ENCODE peak calls at places on chromosome 9, in six cellular contexts. C, T, I, R, G and B are unnamed samples.

GRCh38 chr9:22005083-22005699 is 3.9 kb downstream of the CDKN2B start:
- DNase-seq in I (peak; percentile 79), T (peak; percentile 37), R (no peak), G (no peak), C (no peak), B (peak; percentile 64)

GRCh38 chr9:95224371-95225015 is 93.0 kb downstream of the FANCC start:
- DNase-seq in C (no peak), T (peak; percentile 15), G (no peak), I (peak; percentile 13), R (no peak), B (no peak)

GRCh38 chr9:131968632-131969031 is 111.0 kb downstream of the MED27 start:
- DNase-seq in R (no peak), T (no peak), I (no peak), G (no peak), C (no peak), B (no peak)

GRCh38 chr9:23375511-23375910 is 450.5 kb downstream of the ELAVL2 start:
- DNase-seq in I (no peak), G (no peak), R (no peak), C (no peak), T (no peak), B (no peak)

GRCh38 chr9:90032296-90033029 is 427.7 kb downstream of the GADD45G start:
- DNase-seq in I (no peak), R (no peak), G (no peak), C (no peak), T (no peak), B (no peak)

GRCh38 chr9:91163773-91164471 is 197.8 kb downstream of the AUH start:
- DNase-seq in R (no peak), T (no peak), C (no peak), I (no peak), G (no peak), B (no peak)

GRCh38 chr9:114501786-114502682 is 3.2 kb downstream of the WHRN start:
- DNase-seq in T (peak; percentile 81), C (peak; percentile 48), R (no peak), I (peak; percentile 93), G (no peak), B (no peak)

GRCh38 chr9:81656004-81656403 is 33.3 kb downstream of the TLE1 start:
- DNase-seq in G (no peak), I (no peak), C (no peak), T (no peak), R (no peak), B (no peak)

GRCh38 chr9:69260161-69260560 is 64.9 kb upstream of the ENTREP1 start:
- DNase-seq in G (no peak), C (no peak), T (no peak), I (no peak), R (no peak), B (no peak)

GRCh38 chr9:99516657-99517049 is 294.6 kb downstream of the SEC61B start:
- DNase-seq in G (no peak), T (no peak), I (peak; percentile 4), C (no peak), R (no peak), B (no peak)

GRCh38 chr9:91777437-91777836 is 172.6 kb downstream of the ROR2 start:
- DNase-seq in C (no peak), I (peak; percentile 60), T (peak; percentile 80), R (no peak), G (no peak), B (no peak)

GRCh38 chr9:36317766-36318165 is 59.5 kb upstream of the GNE start:
- DNase-seq in T (no peak), G (no peak), C (no peak), I (no peak), R (no peak), B (no peak)

GRCh38 chr9:26261503-26262330 is 583.5 kb upstream of the TUSC1 start:
- DNase-seq in G (peak; percentile 52), I (peak; percentile 89), C (no peak), T (peak; percentile 87), R (no peak), B (peak; percentile 27)

GRCh38 chr9:76798527-76798926 is 34.3 kb downstream of the PCA3 start:
- DNase-seq in C (no peak), I (no peak), G (no peak), R (no peak), T (no peak), B (no peak)

GRCh38 chr9:22244141-22245011 is 202.2 kb upstream of the DMRTA1 start:
- DNase-seq in I (peak; percentile 80), C (no peak), T (peak; percentile 63), R (no peak), G (peak; percentile 31), B (peak; percentile 55)

GRCh38 chr9:134671341-134672113 is 29.9 kb downstream of the COL5A1 start:
- DNase-seq in I (no peak), T (no peak), C (no peak), G (no peak), R (no peak), B (no peak)

GRCh38 chr9:71663216-71663615 is 105.1 kb downstream of the CEMIP2 start:
- DNase-seq in I (peak; percentile 18), G (no peak), T (no peak), R (peak; percentile 27), C (no peak), B (no peak)

GRCh38 chr9:104232781-104233341 is 138.8 kb downstream of the SMC2 start:
- DNase-seq in R (no peak), T (no peak), G (peak; percentile 1), I (no peak), C (no peak), B (no peak)

GRCh38 chr9:122307925-122308324 is 43.2 kb downstream of the MRRF start:
- DNase-seq in T (peak; percentile 26), C (no peak), R (no peak), G (no peak), I (peak; percentile 24), B (no peak)

GRCh38 chr9:3040761-3041160 is 196.9 kb upstream of the PUM3 start:
- DNase-seq in G (no peak), C (no peak), I (no peak), R (no peak), T (no peak), B (no peak)

GRCh38 chr9:91896513-91897121 is 53.4 kb downstream of the ROR2 start:
- DNase-seq in I (peak; percentile 42), C (no peak), T (peak; percentile 46), R (no peak), G (no peak), B (no peak)

GRCh38 chr9:4905135-4905490 is 80.0 kb upstream of the JAK2 start:
- DNase-seq in G (no peak), T (no peak), R (no peak), C (no peak), I (no peak), B (no peak)

GRCh38 chr9:99253134-99253533 is 31.1 kb downstream of the SEC61B start:
- DNase-seq in R (no peak), T (no peak), I (no peak), G (no peak), C (no peak), B (no peak)

GRCh38 chr9:96638606-96639364 is 16.3 kb downstream of the PRXL2C start:
- DNase-seq in I (no peak), G (no peak), C (no peak), T (no peak), R (no peak), B (peak; percentile 53)

GRCh38 chr9:122128432-122129343 is 30.9 kb downstream of the NDUFA8 start:
- DNase-seq in R (no peak), C (no peak), G (no peak), T (no peak), I (no peak), B (no peak)

GRCh38 chr9:107794259-107794658 is 304.7 kb upstream of the KLF4 start:
- DNase-seq in C (no peak), G (no peak), T (no peak), R (no peak), I (no peak), B (no peak)

GRCh38 chr9:826500-827280 is 14.8 kb upstream of the DMRT1 start:
- DNase-seq in G (no peak), I (no peak), R (no peak), T (no peak), C (no peak), B (peak; percentile 65)

GRCh38 chr9:133515615-133516255 is 9.0 kb downstream of the MYMK start:
- DNase-seq in R (no peak), G (no peak), C (no peak), T (no peak), I (no peak), B (no peak)
- H3K14ac ChIP-seq in R (no peak overlapping the region), G (no peak overlapping the region), C (no peak overlapping the region), T (no peak overlapping the region), I (no peak overlapping the region), B (no peak overlapping the region)

DNA sequence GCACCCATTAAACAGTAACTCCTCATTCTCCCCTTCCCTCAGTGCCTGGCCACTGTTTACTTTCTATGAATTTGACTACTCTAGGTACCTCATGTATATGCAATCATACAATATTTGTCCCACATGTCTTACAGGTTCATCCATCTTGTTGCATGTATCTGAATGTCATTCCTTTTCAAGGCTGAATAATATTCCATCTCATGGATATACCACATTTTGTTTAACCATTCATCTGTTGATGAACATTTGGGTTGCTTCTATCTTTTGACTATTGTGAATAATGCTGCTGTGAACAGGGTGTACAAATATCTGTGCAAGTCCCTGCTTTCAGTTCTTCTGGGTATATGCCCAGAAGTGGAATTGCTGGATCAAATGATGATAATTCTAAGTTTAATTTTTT is 40.9 kb downstream of the INIP start:
- DNase-seq in I (no peak), T (no peak), C (no peak), R (no peak), G (no peak), B (no peak)
- H3K14ac ChIP-seq in I (no peak overlapping the region), T (no peak overlapping the region), C (no peak overlapping the region), R (no peak overlapping the region), G (no peak overlapping the region), B (no peak overlapping the region)

DNA sequence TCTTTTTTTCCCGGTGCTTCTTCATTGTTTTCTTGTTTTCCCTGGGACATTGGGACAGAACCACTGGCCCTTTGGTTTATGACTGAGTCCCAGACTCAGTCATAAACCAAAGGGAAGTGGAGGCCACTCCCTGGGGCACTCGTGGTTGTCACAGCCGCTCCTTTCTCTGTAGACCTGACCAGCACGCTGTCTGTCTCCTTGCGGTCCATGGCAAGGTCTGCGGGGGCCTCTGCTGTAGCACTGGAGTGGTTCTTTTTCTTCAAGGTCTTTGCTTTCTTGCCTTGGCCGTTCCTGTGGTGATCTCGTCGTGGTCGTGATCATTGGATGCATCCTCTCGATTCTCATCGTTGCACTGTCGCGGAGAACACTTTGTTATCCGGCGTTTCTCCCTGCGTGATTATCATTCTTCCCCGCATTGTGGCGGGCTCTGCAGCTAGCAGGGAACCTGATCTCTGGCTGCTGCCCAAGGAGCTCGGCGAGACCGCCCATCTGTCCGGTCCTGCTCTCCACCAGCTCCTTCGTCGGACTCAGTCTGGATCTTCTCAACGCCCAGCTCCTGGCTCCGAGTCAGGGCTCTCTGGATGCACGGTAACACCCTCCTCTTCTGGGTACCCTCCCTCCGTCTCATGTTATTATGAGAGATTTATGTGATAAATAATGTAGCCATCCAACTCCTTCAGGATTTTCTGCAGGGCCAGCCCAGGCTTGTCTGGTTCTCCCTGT is 43.5 kb upstream of the MPDZ start:
- DNase-seq in R (no peak), I (no peak), T (no peak), G (no peak), C (no peak), B (peak; percentile 28)
- H3K14ac ChIP-seq in R (no peak overlapping the region), I (no peak overlapping the region), T (no peak overlapping the region), G (no peak overlapping the region), C (no peak overlapping the region), B (no peak overlapping the region)

DNA sequence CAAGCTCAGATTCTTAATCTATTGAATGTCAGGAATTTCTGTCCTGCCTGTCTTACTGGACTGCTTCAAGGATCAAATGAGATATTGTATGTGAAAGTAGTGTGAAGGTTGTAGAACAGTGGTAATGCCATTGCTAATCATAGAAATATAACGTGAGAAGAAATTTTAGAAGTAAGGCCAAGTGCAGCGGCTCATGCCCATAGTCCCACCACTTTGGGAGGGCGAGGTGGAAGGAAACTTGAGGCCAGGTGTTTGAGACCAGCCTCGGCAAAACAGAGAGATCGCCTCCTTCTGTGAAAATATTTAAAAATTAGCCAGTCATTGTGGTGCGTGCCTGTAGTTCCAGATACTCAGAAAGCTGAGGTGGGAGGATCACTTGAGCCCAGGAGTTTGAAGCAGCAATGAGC is 5.1 kb upstream of the HSPA5 start:
- DNase-seq in I (no peak), R (no peak), T (no peak), G (no peak), C (no peak), B (no peak)
- H3K14ac ChIP-seq in I (no peak overlapping the region), R (no peak overlapping the region), T (no peak overlapping the region), G (no peak overlapping the region), C (no peak overlapping the region), B (no peak overlapping the region)